ENCODE peak calls at places on chromosome 10, in four cellular contexts. O, U, W and Y are unnamed samples.

GRCh38 chr10:34742456-34742855 is 72.6 kb downstream of the PARD3 start:
- DNase-seq in O (no peak), U (no peak), W (no peak), Y (no peak)

GRCh38 chr10:93542358-93542791 is 24.1 kb upstream of the FFAR4 start:
- DNase-seq in O (peak), U (no peak), W (no peak), Y (peak)

GRCh38 chr10:48464121-48464870 is 140.6 kb downstream of the ARHGAP22 start:
- DNase-seq in U (no peak), O (no peak), W (no peak), Y (no peak)

GRCh38 chr10:114767589-114768393 is 53.8 kb upstream of the FHIP2A start:
- DNase-seq in O (peak), W (no peak), U (no peak), Y (peak)

GRCh38 chr10:73225518-73225917 is 21.5 kb downstream of the DNAJC9 start:
- DNase-seq in O (no peak), W (no peak), U (no peak), Y (no peak)

GRCh38 chr10:11325817-11326216 is 285.6 kb downstream of the USP6NL start:
- DNase-seq in O (no peak), W (peak), U (no peak), Y (no peak)

GRCh38 chr10:71564221-71564820 is 155.3 kb downstream of the C10orf105 start:
- DNase-seq in U (no peak), O (no peak), W (no peak), Y (peak)

GRCh38 chr10:71889388-71889987 is 38.4 kb upstream of the PSAP start:
- DNase-seq in W (no peak), O (no peak), U (no peak), Y (peak)

GRCh38 chr10:84334806-84335205 is 6.4 kb downstream of the CCSER2 start:
- DNase-seq in W (no peak), U (no peak), O (no peak), Y (peak)

GRCh38 chr10:15485684-15486316 is 114.7 kb upstream of the FAM171A1 start:
- DNase-seq in W (no peak), O (peak), U (peak), Y (peak)

GRCh38 chr10:24793648-24794379 is 70.1 kb upstream of the ARHGAP21 start:
- DNase-seq in W (no peak), U (no peak), O (no peak), Y (no peak)

GRCh38 chr10:13822475-13822874 is 235.7 kb downstream of the PRPF18 start:
- DNase-seq in U (no peak), O (no peak), W (no peak), Y (no peak)

GRCh38 chr10:87545783-87546182 is 41.1 kb downstream of the MINPP1 start:
- DNase-seq in W (no peak), O (no peak), U (no peak), Y (no peak)

GRCh38 chr10:90437452-90437851 is 420.4 kb downstream of the HTR7 start:
- DNase-seq in W (no peak), O (no peak), U (no peak), Y (no peak)

GRCh38 chr10:105727131-105727530 is 1086.0 kb downstream of the SORCS3 start:
- DNase-seq in U (no peak), W (no peak), O (no peak), Y (no peak)

GRCh38 chr10:114708084-114708483 is 50.0 kb upstream of the ABLIM1 start:
- DNase-seq in O (no peak), W (no peak), U (no peak), Y (no peak)

GRCh38 chr10:79379512-79380124 is 32.3 kb downstream of the PPIF start:
- DNase-seq in U (no peak), O (no peak), W (no peak), Y (peak)

GRCh38 chr10:18474111-18474455 is 177.3 kb downstream of the NSUN6 start:
- DNase-seq in U (no peak), O (no peak), W (no peak), Y (no peak)

GRCh38 chr10:122164028-122164601 is 107.0 kb upstream of the BTBD16 start:
- DNase-seq in O (peak), U (no peak), W (no peak), Y (no peak)

GRCh38 chr10:100824886-100825285 is 79.5 kb downstream of the PAX2 start:
- DNase-seq in U (no peak), O (no peak), W (no peak), Y (no peak)

GRCh38 chr10:62778125-62778524 is 26.4 kb upstream of the ADO start:
- DNase-seq in U (no peak), O (no peak), W (no peak), Y (no peak)

GRCh38 chr10:74047871-74048270 is 50.0 kb downstream of the VCL start:
- DNase-seq in W (no peak), U (no peak), O (peak), Y (no peak)

GRCh38 chr10:69048103-69048502 is 39.8 kb upstream of the SRGN start:
- DNase-seq in O (peak), W (no peak), U (no peak), Y (peak)

GRCh38 chr10:102384606-102385429 is 10.7 kb upstream of the NFKB2 start:
- DNase-seq in O (peak), W (no peak), U (no peak), Y (peak)

GRCh38 chr10:24207781-24208611 is 942 bp upstream of the KIAA1217 start:
- DNase-seq in O (peak), U (no peak), W (no peak), Y (no peak)

GRCh38 chr10:91596821-91597396 is 36.0 kb downstream of the PPP1R3C start:
- DNase-seq in O (no peak), U (no peak), W (no peak), Y (no peak)

GRCh38 chr10:50874723-50875122 is 10.7 kb downstream of the A1CF start:
- DNase-seq in W (no peak), U (no peak), O (peak), Y (no peak)

GRCh38 chr10:17665742-17666141 is 21.8 kb downstream of the STAM start:
- DNase-seq in O (peak), U (no peak), W (peak), Y (no peak)

GRCh38 chr10:129914960-129915359 is 49.1 kb downstream of the EBF3 start:
- DNase-seq in W (no peak), O (no peak), U (no peak), Y (no peak)

GRCh38 chr10:78634835-78635234 is 433.9 kb upstream of the ZMIZ1 start:
- DNase-seq in U (no peak), W (no peak), O (no peak), Y (no peak)

GRCh38 chr10:103580422-103580821 is 86.9 kb downstream of the NEURL1 start:
- DNase-seq in U (no peak), O (no peak), W (no peak), Y (no peak)

GRCh38 chr10:21989453-21990154 is 13.9 kb downstream of the DNAJC1 start:
- DNase-seq in W (no peak), O (peak), U (no peak), Y (peak)
- H3K4me3 ChIP-seq in W (no peak), O (no peak), U (no peak), Y (no peak)

GRCh38 chr10:58570307-58570723 is 57.6 kb downstream of the BICC1 start:
- DNase-seq in U (no peak), O (no peak), W (no peak), Y (no peak)

GRCh38 chr10:58573144-58573543 is 60.5 kb downstream of the BICC1 start:
- DNase-seq in U (no peak), O (no peak), W (no peak), Y (no peak)

GRCh38 chr10:58568428-58568935 is 55.8 kb downstream of the BICC1 start:
- DNase-seq in W (no peak), U (no peak), O (no peak), Y (no peak)

GRCh38 chr10:58573970-58574538 is 61.4 kb downstream of the BICC1 start:
- DNase-seq in U (no peak), O (no peak), W (no peak), Y (no peak)

DNA sequence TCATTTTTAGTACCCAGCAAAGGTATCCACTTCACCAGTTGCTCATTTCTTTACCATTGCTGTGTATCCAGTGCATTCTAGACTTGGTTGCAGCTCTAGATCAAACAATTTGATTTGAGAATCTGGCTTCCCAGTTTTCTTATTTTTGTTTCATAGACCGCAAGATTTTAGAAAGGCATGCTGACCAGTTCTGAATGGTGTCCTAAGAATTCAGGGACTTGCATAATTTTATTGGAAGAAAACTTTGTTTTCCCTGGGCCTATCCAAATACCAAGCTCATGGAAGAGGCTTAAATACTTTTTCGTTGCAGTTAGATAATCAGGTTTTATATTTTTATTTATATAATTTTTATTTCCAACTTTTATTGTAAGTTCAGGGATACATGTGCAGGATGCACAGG is 58.3 kb downstream of the BICC1 start:
- DNase-seq in U (no peak), O (no peak), W (no peak), Y (no peak)
- H3K27ac ChIP-seq in U (no peak), O (no peak), W (no peak), Y (no peak)

GRCh38 chr10:107430446-107430845 is 265.9 kb upstream of the SORCS1 start:
- DNase-seq in W (no peak), U (no peak), O (no peak), Y (no peak)

GRCh38 chr10:107423903-107424302 is 259.4 kb upstream of the SORCS1 start:
- DNase-seq in U (no peak), W (no peak), O (no peak), Y (no peak)

GRCh38 chr10:107427021-107427420 is 262.5 kb upstream of the SORCS1 start:
- DNase-seq in O (no peak), U (no peak), W (no peak), Y (no peak)

GRCh38 chr10:107424628-107425027 is 260.1 kb upstream of the SORCS1 start:
- DNase-seq in W (no peak), U (no peak), O (no peak), Y (no peak)

GRCh38 chr10:107425844-107426553 is 261.5 kb upstream of the SORCS1 start:
- DNase-seq in U (no peak), O (no peak), W (no peak), Y (no peak)
- H3K4me3 ChIP-seq in U (no peak), O (no peak), W (no peak), Y (peak)

GRCh38 chr10:43852644-43853214 is 204.0 kb upstream of the ZNF32 start:
- DNase-seq in U (no peak), O (no peak), W (no peak), Y (no peak)

GRCh38 chr10:43853369-43853768 is 204.7 kb upstream of the ZNF32 start:
- DNase-seq in W (no peak), O (no peak), U (no peak), Y (no peak)

GRCh38 chr10:43852141-43852540 is 203.5 kb upstream of the ZNF32 start:
- DNase-seq in W (no peak), O (peak), U (no peak), Y (no peak)

GRCh38 chr10:43855667-43856210 is 207.1 kb upstream of the ZNF32 start:
- DNase-seq in U (no peak), O (no peak), W (no peak), Y (no peak)

DNA sequence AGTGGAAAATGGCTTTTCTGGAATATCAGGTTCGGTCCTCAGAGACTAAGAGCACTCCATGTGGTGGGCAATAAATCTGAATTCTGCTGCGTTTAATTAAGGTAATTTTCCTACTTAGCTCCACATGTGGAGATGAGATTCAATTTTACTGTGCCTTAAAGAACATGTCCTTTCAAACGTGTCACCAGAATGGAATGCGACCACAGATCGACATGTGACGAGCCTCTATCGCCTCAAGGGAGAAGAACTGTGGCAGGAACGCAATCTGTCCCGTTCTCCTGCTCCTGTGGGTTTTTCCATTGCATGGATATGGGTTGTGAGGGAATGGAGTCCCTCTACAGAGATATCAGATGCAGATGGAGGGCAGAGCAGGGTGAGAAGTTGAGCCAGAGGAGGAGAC is 205.4 kb upstream of the ZNF32 start:
- DNase-seq in O (no peak), W (no peak), U (no peak), Y (no peak)
- H3K27ac ChIP-seq in O (no peak), W (no peak), U (no peak), Y (no peak)

GRCh38 chr10:22767859-22768258 is 53.5 kb upstream of the PIP4K2A start:
- DNase-seq in U (no peak), W (no peak), O (no peak), Y (no peak)

GRCh38 chr10:22774102-22774501 is 59.7 kb upstream of the PIP4K2A start:
- DNase-seq in O (no peak), W (no peak), U (no peak), Y (no peak)

GRCh38 chr10:22765660-22766547 is 51.5 kb upstream of the PIP4K2A start:
- DNase-seq in W (no peak), U (no peak), O (no peak), Y (no peak)

GRCh38 chr10:22766693-22767092 is 52.3 kb upstream of the PIP4K2A start:
- DNase-seq in U (no peak), W (no peak), O (no peak), Y (no peak)

GRCh38 chr10:22770270-22770669 is 55.9 kb upstream of the PIP4K2A start:
- DNase-seq in U (no peak), W (no peak), O (no peak), Y (no peak)
- H3K4me3 ChIP-seq in U (no peak), W (no peak), O (no peak), Y (no peak)

GRCh38 chr10:44619975-44620374 is 235.1 kb upstream of the CXCL12 start:
- DNase-seq in O (peak), W (no peak), U (no peak), Y (no peak)

GRCh38 chr10:44619521-44619920 is 234.6 kb upstream of the CXCL12 start:
- DNase-seq in U (no peak), W (no peak), O (no peak), Y (no peak)

GRCh38 chr10:44618910-44619309 is 234.0 kb upstream of the CXCL12 start:
- DNase-seq in W (no peak), O (no peak), U (no peak), Y (no peak)
- H3K27ac ChIP-seq in W (no peak), O (no peak), U (no peak), Y (no peak)

GRCh38 chr10:29412452-29413004 is 123.7 kb downstream of the LYZL1 start:
- DNase-seq in U (no peak), O (no peak), W (no peak), Y (no peak)

GRCh38 chr10:29408847-29409240 is 120.0 kb downstream of the LYZL1 start:
- DNase-seq in W (no peak), U (no peak), O (no peak), Y (no peak)

GRCh38 chr10:29407280-29407858 is 118.5 kb downstream of the LYZL1 start:
- DNase-seq in U (no peak), W (no peak), O (no peak), Y (no peak)

GRCh38 chr10:29411666-29412335 is 122.9 kb downstream of the LYZL1 start:
- DNase-seq in O (no peak), U (no peak), W (no peak), Y (no peak)

DNA sequence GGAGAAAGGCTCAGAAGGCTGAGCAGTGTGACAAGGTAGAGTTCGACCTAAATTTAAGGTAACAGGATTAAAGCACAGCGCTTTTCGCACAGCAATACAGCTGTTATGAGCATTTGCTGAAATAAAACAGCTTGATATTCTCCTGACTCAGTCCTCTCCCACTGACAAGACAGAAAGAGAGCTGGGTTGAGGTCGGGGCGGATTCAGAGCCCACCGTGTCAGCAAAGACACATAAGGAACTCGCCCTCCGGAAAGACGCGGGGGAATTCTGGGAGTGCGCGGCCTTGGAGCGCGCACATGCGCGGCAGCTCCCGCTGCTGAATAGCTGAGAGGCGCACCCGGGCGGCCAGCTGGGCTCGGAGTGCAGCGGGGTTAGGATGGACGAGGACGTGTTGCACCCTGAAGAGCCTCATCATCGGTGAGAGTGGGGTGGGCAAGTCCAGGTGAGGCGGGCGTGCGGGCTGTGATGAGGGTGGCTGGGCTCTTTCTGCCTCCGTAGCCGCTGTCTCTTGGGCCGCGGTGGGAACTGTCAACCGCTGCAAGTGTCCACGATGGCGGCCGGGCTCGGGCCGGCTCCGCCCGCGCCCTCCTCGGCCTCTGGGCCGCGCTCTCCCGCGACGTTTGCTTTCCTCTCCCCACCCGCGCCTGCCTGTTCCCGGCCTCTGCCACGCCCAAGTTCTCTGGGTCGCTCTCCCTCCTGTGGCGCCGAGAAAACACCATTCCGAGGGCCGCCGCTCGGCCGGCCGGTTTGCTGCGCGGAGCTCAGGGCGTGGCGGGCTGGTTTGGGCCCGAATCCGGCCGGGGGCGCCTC is 120.6 kb downstream of the LYZL1 start:
- DNase-seq in U (peak), W (peak), O (peak), Y (peak)
- H3K4me3 ChIP-seq in U (peak), W (peak), O (peak), Y (peak)